ENCODE peak calls at places on chromosome 17, in six cellular contexts. K is neural progenitor cell; J is cardiac fibroblast; S is NCI-H1105 treated with DMSO at 0.1 percent for 48 hours; E is right atrium auricular region; Y is activated CD4-positive, alpha-beta T cell treated with anti-CD3 and anti-CD28 coated beads for 36 hours. X is an unnamed sample.

GRCh38 chr17:75335315-75335714 is 46.1 kb upstream of the SLC25A19 start:
- DNase-seq in K (no peak), S (no peak), E (no peak), J (no peak), Y (no peak), X (no peak)

GRCh38 chr17:46063239-46063638 is 64.2 kb downstream of the STH start:
- DNase-seq in S (no peak), E (no peak), K (no peak), Y (no peak), J (peak; percentile 63), X (no peak)

GRCh38 chr17:38456031-38456815 is 28.0 kb downstream of the ARHGAP23 start:
- DNase-seq in K (peak; percentile 31), S (no peak), Y (no peak), J (no peak), E (no peak), X (no peak)

GRCh38 chr17:29973005-29973404 is 31.6 kb downstream of the EFCAB5 start:
- DNase-seq in Y (no peak), S (no peak), K (no peak), E (no peak), J (no peak), X (no peak)

GRCh38 chr17:39014044-39014794 is 47.0 kb upstream of the FBXO47 start:
- DNase-seq in Y (no peak), S (no peak), K (no peak), J (peak; percentile 67), E (no peak), X (no peak)

GRCh38 chr17:77898521-77899434 is 59.7 kb upstream of the TNRC6C start:
- DNase-seq in E (no peak), Y (no peak), S (no peak), J (no peak), K (peak; percentile 1), X (no peak)

GRCh38 chr17:28225872-28226271 is 93.1 kb upstream of the TMEM97 start:
- DNase-seq in Y (no peak), E (no peak), S (no peak), J (no peak), K (no peak), X (no peak)

GRCh38 chr17:55237268-55237667 is 27.5 kb upstream of the HLF start:
- DNase-seq in J (no peak), S (no peak), E (no peak), K (no peak), Y (no peak), X (no peak)

GRCh38 chr17:42618442-42619150 is 9.1 kb downstream of the TUBG1 start:
- DNase-seq in E (no peak), J (peak; percentile 23), Y (no peak), S (peak; percentile 66), K (peak; percentile 70), X (no peak)

GRCh38 chr17:77465358-77466041 is 324.7 kb downstream of the SEC14L1 start:
- DNase-seq in Y (peak; percentile 90), K (peak; percentile 74), E (peak; percentile 78), J (peak; percentile 82), S (no peak), X (no peak)

GRCh38 chr17:74866198-74866835 is 6.5 kb downstream of the FDXR start:
- DNase-seq in E (no peak), K (no peak), J (no peak), S (no peak), Y (no peak), X (no peak)

GRCh38 chr17:28715217-28715616 is 2.5 kb downstream of the RAB34 start:
- DNase-seq in S (no peak), Y (no peak), K (no peak), E (no peak), J (no peak), X (no peak)

GRCh38 chr17:61285483-61286320 is 113.9 kb upstream of the TBX2 start:
- DNase-seq in K (peak; percentile 57), Y (peak; percentile 50), J (peak; percentile 75), E (no peak), S (no peak), X (no peak)

GRCh38 chr17:37158290-37158689 is 209.5 kb downstream of the AATF start:
- DNase-seq in J (no peak), S (no peak), E (no peak), Y (no peak), K (no peak), X (no peak)

GRCh38 chr17:7864995-7865650 is 7.3 kb downstream of the CYB5D1 start:
- DNase-seq in S (no peak), J (peak; percentile 44), K (no peak), E (no peak), Y (no peak), X (no peak)

GRCh38 chr17:79740413-79740812 is 9.7 kb downstream of the ENPP7 start:
- DNase-seq in K (no peak), S (no peak), E (no peak), J (peak; percentile 27), Y (no peak), X (no peak)

GRCh38 chr17:27651411-27652345 is 20.7 kb downstream of the LGALS9 start:
- DNase-seq in K (peak; percentile 60), S (no peak), E (peak; percentile 85), J (peak; percentile 58), Y (peak; percentile 85), X (no peak)

GRCh38 chr17:81113158-81113724 is 52.1 kb upstream of the PVALEF start:
- DNase-seq in Y (no peak), J (no peak), E (no peak), K (no peak), S (no peak), X (no peak)